ENCODE peak calls at places on chromosomes 6 and 20, in six cellular contexts. X is CD8-positive, alpha-beta memory T cell; F is CD4-positive, alpha-beta T cell; L is NCI-H526 treated with DMSO at 0.1 percent for 48 hours; T is aorta; V is Daoy. N is an unnamed sample.
A peak's percentile ranks its signal among the peaks of the same experiment; 100 is the strongest.

GRCh38 chr6:154878866-154879491 is 116.1 kb upstream of the TIAM2 start:
- DNase-seq in X (no peak), F (no peak), L (no peak), T (no peak), V (no peak), N (no peak)

GRCh38 chr6:44672838-44673237 is 285.3 kb downstream of the CDC5L start:
- DNase-seq in X (no peak), F (no peak), L (no peak), T (no peak), V (peak; percentile 53), N (no peak)

GRCh38 chr6:35021014-35021413 is 120.1 kb downstream of the TCP11 start:
- DNase-seq in X (no peak), F (no peak), L (no peak), T (peak; percentile 71), V (no peak), N (no peak)

GRCh38 chr20:2386516-2387179 is 5.9 kb downstream of the TGM6 start:
- DNase-seq in X (no peak), F (no peak), L (no peak), T (no peak), V (peak; percentile 84), N (peak; percentile 24)

GRCh38 chr20:9072741-9073310 is 3.9 kb downstream of the PLCB4 start:
- DNase-seq in X (no peak), F (no peak), L (no peak), T (no peak), V (peak; percentile 27), N (no peak)

GRCh38 chr6:38504996-38505395 is 134.7 kb downstream of the BTBD9 start:
- DNase-seq in X (no peak), F (no peak), L (no peak), T (no peak), V (no peak), N (no peak)

GRCh38 chr6:27550692-27551091 is 77.8 kb upstream of the ZNF184 start:
- DNase-seq in X (no peak), F (no peak), L (no peak), T (no peak), V (no peak), N (no peak)

GRCh38 chr6:26597821-26598220 is 1.1 kb downstream of the ABT1 start:
- DNase-seq in X (no peak), F (no peak), L (no peak), T (no peak), V (no peak), N (no peak)

GRCh38 chr6:38822963-38823362 is 107.9 kb downstream of the DNAH8 start:
- DNase-seq in X (no peak), F (no peak), L (no peak), T (no peak), V (no peak), N (no peak)

GRCh38 chr6:161284653-161285052 is 10.8 kb upstream of the AGPAT4 start:
- DNase-seq in X (no peak), F (no peak), L (no peak), T (no peak), V (no peak), N (no peak)

GRCh38 chr20:7195704-7196103 is 428.2 kb downstream of the BMP2 start:
- DNase-seq in X (no peak), F (no peak), L (no peak), T (no peak), V (peak; percentile 5), N (peak; percentile 48)

N was measured in dermis blood vessel endothelial cell.